ENCODE peak calls at places on chromosome 4, in six cellular contexts. I is osteocyte, J is cerebellar cortex, O is lower leg skin, N is midbrain, K is ureter. C is an unnamed sample.
A peak's percentile ranks its signal among the peaks of the same experiment; 100 is the strongest.

GRCh38 chr4:81260443-81261102 is 45.6 kb upstream of the PRKG2 start:
- DNase-seq in O (no peak), N (no peak), I (no peak), J (no peak), K (no peak), C (no peak)

GRCh38 chr4:133668061-133668851 is 519.2 kb downstream of the PCDH10 start:
- DNase-seq in O (no peak), N (no peak), I (no peak), J (no peak), K (no peak), C (no peak)

GRCh38 chr4:65623509-65623908 is 46.8 kb downstream of the EPHA5 start:
- DNase-seq in I (no peak), O (no peak), J (no peak), K (no peak), N (no peak), C (no peak)

GRCh38 chr4:19492611-19493010 is 759.1 kb upstream of the SLIT2 start:
- DNase-seq in N (no peak), O (no peak), J (no peak), I (no peak), K (no peak), C (no peak)

GRCh38 chr4:105147226-105148151 is 813 bp downstream of the TET2 start:
- DNase-seq in O (no peak), N (peak; percentile 71), J (peak; percentile 58), K (no peak), I (no peak), C (no peak)

GRCh38 chr4:88659061-88659889 is 38.4 kb downstream of the NAP1L5 start:
- DNase-seq in N (peak; percentile 63), I (no peak), O (no peak), K (peak; percentile 53), J (peak; percentile 92), C (no peak)

GRCh38 chr4:13928214-13928613 is 300.7 kb upstream of the BOD1L1 start:
- DNase-seq in N (no peak), O (no peak), K (no peak), J (no peak), I (no peak), C (no peak)

GRCh38 chr4:158581161-158581560 is 59.5 kb downstream of the RXFP1 start:
- DNase-seq in I (no peak), O (no peak), K (no peak), N (no peak), J (no peak), C (no peak)

GRCh38 chr4:81421346-81422218 is 50.1 kb downstream of the RASGEF1B start:
- DNase-seq in N (no peak), I (no peak), O (no peak), J (no peak), K (peak; percentile 52), C (no peak)

GRCh38 chr4:82782626-82783025 is 16.0 kb downstream of the SCD5 start:
- DNase-seq in J (no peak), N (no peak), K (no peak), I (no peak), O (no peak), C (no peak)

GRCh38 chr4:156146581-156146980 is 192.9 kb upstream of the CTSO start:
- DNase-seq in N (no peak), I (no peak), O (no peak), K (no peak), J (no peak), C (no peak)

GRCh38 chr4:108700358-108700757 is 50.0 kb downstream of the OSTC start:
- DNase-seq in N (no peak), K (no peak), J (no peak), I (no peak), O (no peak), C (no peak)

GRCh38 chr4:112951362-112951962 is 98.0 kb upstream of the ANK2 start:
- DNase-seq in J (peak; percentile 43), O (no peak), N (no peak), I (no peak), K (no peak), C (no peak)

GRCh38 chr4:105978684-105979296 is 83.5 kb downstream of the NPNT start:
- DNase-seq in J (no peak), N (no peak), K (no peak), O (no peak), I (no peak), C (no peak)

GRCh38 chr4:64230709-64231310 is 178.4 kb downstream of the TECRL start:
- DNase-seq in N (no peak), K (no peak), J (no peak), O (no peak), I (no peak), C (no peak)

GRCh38 chr4:48913346-48913745 is 6.8 kb upstream of the OCIAD2 start:
- DNase-seq in I (no peak), N (no peak), K (no peak), O (no peak), J (peak; percentile 89), C (no peak)

GRCh38 chr4:56086073-56086521 is 137.4 kb downstream of the CEP135 start:
- DNase-seq in O (no peak), N (no peak), I (no peak), K (no peak), J (no peak), C (no peak)

GRCh38 chr4:6467600-6467999 is 4.8 kb downstream of the PPP2R2C start:
- DNase-seq in O (peak; percentile 82), I (peak; percentile 48), K (no peak), J (no peak), N (no peak), C (no peak)

GRCh38 chr4:136056748-136057147 is 1475.5 kb downstream of the PCDH18 start:
- DNase-seq in K (no peak), N (no peak), O (peak; percentile 28), J (no peak), I (no peak), C (no peak)

GRCh38 chr4:181147421-181147951 is 1095.7 kb upstream of the TENM3 start:
- DNase-seq in J (peak; percentile 89), I (no peak), O (no peak), K (no peak), N (no peak), C (no peak)

GRCh38 chr4:1011022-1011694 is at the start of gene FGFRL1:
- DNase-seq in K (peak; percentile 93), O (peak; percentile 99), N (peak; percentile 64), J (peak; percentile 54), I (peak; percentile 96), C (peak; percentile 98)

GRCh38 chr4:32184186-32184585 is 1464.0 kb downstream of the PCDH7 start:
- DNase-seq in I (no peak), J (no peak), K (no peak), N (no peak), O (no peak), C (no peak)

GRCh38 chr4:15778742-15779231 is 659 bp downstream of the CD38 start:
- DNase-seq in J (no peak), O (no peak), N (peak; percentile 69), K (no peak), I (no peak), C (no peak)

GRCh38 chr4:182604161-182604591 is 313.0 kb downstream of the DCTD start:
- DNase-seq in J (no peak), O (no peak), I (no peak), N (no peak), K (no peak), C (no peak)

GRCh38 chr4:94588900-94589693 is 137.4 kb downstream of the PDLIM5 start:
- DNase-seq in J (no peak), N (no peak), O (no peak), K (no peak), I (no peak), C (no peak)

GRCh38 chr4:26533685-26534084 is 43.4 kb upstream of the CCKAR start:
- DNase-seq in J (no peak), K (no peak), N (no peak), O (no peak), I (no peak), C (no peak)

GRCh38 chr4:39698424-39699009 is 581 bp downstream of the UBE2K start:
- DNase-seq in N (peak; percentile 68), I (peak; percentile 84), K (peak; percentile 57), O (peak; percentile 91), J (peak; percentile 41), C (no peak)

GRCh38 chr4:108247511-108248088 is 78.9 kb upstream of the LEF1 start:
- DNase-seq in J (no peak), K (no peak), I (no peak), N (no peak), O (no peak), C (no peak)

C was measured in mesenteric fat pad.